ENCODE peak calls at places on chromosomes 3 and 15, in four cellular contexts. E, S, X and T are unnamed samples. For H3K9me3, the result is how much of the 10 kb centered on the place peaks cover.

GRCh38 chr3:35651456-35651855 is 12.1 kb downstream of the ARPP21 start:
- DNase-seq in X (no peak), E (no peak), S (no peak), T (no peak)

GRCh38 chr15:62783303-62783957 is 259.1 kb upstream of the TPM1 start:
- DNase-seq in S (no peak), E (peak), X (no peak), T (no peak)

GRCh38 chr3:126989316-126990023 is 6.6 kb downstream of the PLXNA1 start:
- DNase-seq in X (no peak), S (no peak), E (no peak), T (no peak)

GRCh38 chr3:168796339-168796738 is 700.6 kb upstream of the GOLIM4 start:
- DNase-seq in X (no peak), S (no peak), E (no peak), T (no peak)

GRCh38 chr3:82610236-82610635 is 848.8 kb upstream of the GBE1 start:
- DNase-seq in E (no peak), X (no peak), S (no peak), T (no peak)

GRCh38 chr3:184290331-184290730 is 8.7 kb upstream of the PSMD2 start:
- DNase-seq in X (no peak), S (no peak), E (no peak), T (no peak)

GRCh38 chr3:111787556-111788463 is 71.3 kb upstream of the PHLDB2 start:
- DNase-seq in E (no peak), S (no peak), X (no peak), T (no peak)

GRCh38 chr15:33132722-33133345 is 61.7 kb downstream of the FMN1 start:
- DNase-seq in X (peak), S (no peak), E (peak), T (no peak)

GRCh38 chr3:11690863-11691833 is 47.4 kb upstream of the VGLL4 start:
- DNase-seq in E (no peak), X (no peak), S (no peak), T (no peak)

GRCh38 chr3:122918576-122919290 is 108.8 kb downstream of the SEMA5B start:
- DNase-seq in X (no peak), E (no peak), S (no peak), T (no peak)

GRCh38 chr15:33722005-33722672 is 246.2 kb upstream of the CHRM5 start:
- DNase-seq in X (no peak), S (no peak), E (no peak), T (no peak)

GRCh38 chr3:169637731-169638130 is 25.8 kb downstream of the MECOM start:
- DNase-seq in S (no peak), E (no peak), X (no peak), T (no peak)

GRCh38 chr3:190366145-190366544 is 21.8 kb upstream of the CLDN16 start:
- DNase-seq in X (no peak), E (no peak), S (no peak), T (no peak)

GRCh38 chr3:49616061-49616460 is 58.1 kb upstream of the APEH start:
- DNase-seq in S (no peak), X (no peak), E (no peak), T (no peak)

GRCh38 chr3:100865442-100865841 is 127.8 kb downstream of the ABI3BP start:
- DNase-seq in X (no peak), E (no peak), S (no peak), T (no peak)

GRCh38 chr15:55194246-55194645 is 2.5 kb downstream of the RSL24D1 start:
- DNase-seq in X (no peak), S (no peak), E (no peak), T (no peak)

GRCh38 chr3:72593881-72594397 is 254.3 kb downstream of the SHQ1 start:
- DNase-seq in E (no peak), S (no peak), X (no peak), T (no peak)

GRCh38 chr3:16842710-16843270 is 42.0 kb upstream of the PLCL2 start:
- DNase-seq in X (no peak), E (no peak), S (no peak), T (no peak)

GRCh38 chr15:59349715-59350420 is 22.8 kb downstream of the MYO1E start:
- DNase-seq in X (no peak), E (peak), S (no peak), T (no peak)

GRCh38 chr3:138348950-138349739 is 766 bp downstream of the MRAS start:
- DNase-seq in X (peak), E (no peak), S (no peak), T (no peak)

GRCh38 chr3:45100998-45101407 is 45.2 kb downstream of the CDCP1 start:
- DNase-seq in S (no peak), X (no peak), E (no peak), T (no peak)

GRCh38 chr15:52681441-52681840 is 2.3 kb upstream of the ATOSA start:
- DNase-seq in S (no peak), X (no peak), E (no peak), T (no peak)
- H3K4me3 ChIP-seq in S (no peak), X (no peak), E (no peak), T (no peak)

DNA sequence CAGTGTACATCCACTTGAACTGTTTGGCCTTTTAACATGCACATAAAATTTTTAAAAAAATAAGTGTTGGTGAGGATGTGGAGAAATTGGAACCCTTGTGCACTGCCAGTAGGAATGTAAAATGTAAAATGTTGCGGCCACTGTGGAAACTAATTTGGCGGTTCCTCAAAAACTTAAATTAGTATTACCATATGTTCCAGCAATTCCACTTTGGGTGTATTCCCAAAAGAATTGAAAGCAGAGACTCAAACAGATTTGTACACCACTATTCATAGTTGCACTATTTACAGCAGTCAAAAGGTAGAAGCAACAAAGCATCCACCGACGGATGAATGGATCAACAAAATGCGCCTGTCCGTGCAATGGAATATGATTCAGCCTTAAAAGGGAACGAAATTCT is 55.2 kb upstream of the SEC61A1 start:
- DNase-seq in E (no peak), S (no peak), X (no peak), T (no peak)
- H3K9me3 ChIP-seq in E (under half), S (under half), X (under half), T (under half)

DNA sequence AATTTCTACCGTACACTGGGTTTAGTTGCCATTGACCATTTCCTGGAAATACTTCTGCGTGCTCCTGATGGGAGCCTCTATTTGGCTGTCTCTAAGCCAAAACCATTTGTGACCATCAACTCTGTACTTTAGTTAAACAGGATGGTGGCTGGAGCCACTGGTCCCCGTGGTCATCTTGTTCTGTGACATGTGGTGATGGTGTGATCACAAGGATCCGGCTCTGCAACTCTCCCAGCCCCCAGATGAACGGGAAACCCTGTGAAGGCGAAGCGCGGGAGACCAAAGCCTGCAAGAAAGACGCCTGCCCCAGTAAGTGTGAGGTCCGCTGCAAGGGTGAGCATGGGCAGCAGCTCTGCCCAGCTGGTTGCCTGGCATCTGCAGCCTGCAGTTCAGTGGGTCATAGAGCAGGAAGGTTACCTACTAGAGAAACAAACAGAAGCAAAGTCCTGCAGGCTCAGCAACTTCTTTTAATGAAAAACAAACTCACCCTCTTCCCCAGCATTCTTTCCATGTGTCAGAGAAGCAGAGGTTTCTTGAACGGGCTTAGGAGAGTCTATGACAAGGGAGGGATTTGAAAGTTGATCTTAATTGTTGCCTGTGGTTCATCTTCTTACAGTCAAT is 7.1 kb downstream of the THBS1 start:
- DNase-seq in E (no peak), X (no peak), S (no peak), T (no peak)
- H3K27ac ChIP-seq in E (no peak), X (no peak), S (no peak), T (no peak)

GRCh38 chr15:96337991-96338771 is 7.7 kb downstream of the NR2F2 start:
- DNase-seq in S (no peak), X (no peak), E (no peak), T (no peak)

GRCh38 chr15:96337354-96337990 is 7.0 kb downstream of the NR2F2 start:
- DNase-seq in X (no peak), E (no peak), S (no peak), T (no peak)

GRCh38 chr15:96336045-96336642 is 5.6 kb downstream of the NR2F2 start:
- DNase-seq in X (no peak), S (no peak), E (no peak), T (no peak)

GRCh38 chr15:96335429-96335807 is 4.9 kb downstream of the NR2F2 start:
- DNase-seq in E (no peak), X (no peak), S (no peak), T (no peak)

GRCh38 chr15:96336643-96337353 is 6.3 kb downstream of the NR2F2 start:
- DNase-seq in E (no peak), X (peak), S (no peak), T (no peak)
- H3K4me3 ChIP-seq in E (peak), X (no peak), S (peak), T (no peak)

DNA sequence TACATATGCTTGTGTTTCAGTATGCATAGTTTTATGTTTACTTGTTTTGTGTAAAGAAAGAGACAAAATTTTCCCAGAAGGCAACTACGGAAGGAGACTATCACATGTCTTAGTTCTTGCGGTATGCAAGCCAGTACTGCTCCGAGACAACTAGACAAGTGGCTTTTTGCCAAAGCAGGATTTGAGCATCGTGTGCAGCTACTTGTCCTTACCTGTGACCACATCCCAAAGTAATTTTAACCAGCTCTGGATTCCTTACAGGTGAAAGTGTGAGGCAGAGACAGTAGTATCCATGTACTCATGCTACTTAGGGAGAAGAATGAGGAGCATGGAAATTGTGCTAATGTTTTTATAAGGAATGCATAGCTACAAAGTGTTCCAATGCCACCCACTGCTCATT is 591.3 kb upstream of the NR2F2 start:
- DNase-seq in S (no peak), X (no peak), E (no peak), T (no peak)
- H3K9me3 ChIP-seq in S (under half), X (under half), E (under half), T (under half)

DNA sequence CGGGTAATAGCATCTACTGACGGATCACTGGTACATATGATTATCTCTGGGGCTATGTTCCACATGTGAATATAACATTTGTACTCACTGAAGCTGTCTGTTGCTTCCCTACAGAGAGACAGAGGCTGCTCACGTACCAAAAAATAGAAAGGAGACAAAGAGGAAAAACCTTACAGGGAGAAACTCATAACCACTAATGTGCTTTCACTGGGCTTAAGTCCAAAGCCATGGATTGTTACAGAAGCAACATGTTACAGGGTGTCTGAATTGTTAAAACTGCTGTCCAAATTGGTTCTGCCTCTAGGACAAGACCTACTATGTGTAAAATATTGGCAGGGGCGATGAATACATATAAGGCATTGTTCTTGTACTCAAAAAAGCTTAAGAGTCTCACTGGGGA is 311.9 kb downstream of the FOXP1 start:
- DNase-seq in S (no peak), E (no peak), X (no peak), T (no peak)
- H3K27ac ChIP-seq in S (no peak), E (no peak), X (no peak), T (no peak)

GRCh38 chr3:20104167-20104661 is 64.0 kb downstream of the KAT2B start:
- DNase-seq in X (no peak), E (no peak), S (no peak), T (peak)
- H3K4me3 ChIP-seq in X (no peak), E (no peak), S (no peak), T (peak)